ENCODE peak calls at places on chromosomes 3 and 15, in four cellular contexts. One of them, this sample, is unnamed.

GRCh38 chr15:101170568-101171350 is 81.1 kb downstream of the CHSY1 start:
- DNase-seq in stimulated activated CD4-positive, alpha-beta T cell treated with anti-CD3 and anti-CD28 coated beads, Interleukin-1b, Interleukin-23, amount 100 ng/mL, for 4 hours: no peak
- DNase-seq in cardiac fibroblast: peak
- DNase-seq in stimulated activated CD8-positive, alpha-beta memory T cell treated with anti-CD3 and anti-CD28 coated beads, Interleukin-4, amount 100 ng/mL, for 1 hour: no peak
- DNase-seq in this sample: no peak

GRCh38 chr3:156630081-156630772 is 44.2 kb upstream of the TIPARP start:
- DNase-seq in stimulated activated CD4-positive, alpha-beta T cell treated with anti-CD3 and anti-CD28 coated beads, Interleukin-1b, Interleukin-23, amount 100 ng/mL, for 4 hours: no peak
- DNase-seq in cardiac fibroblast: no peak
- DNase-seq in stimulated activated CD8-positive, alpha-beta memory T cell treated with anti-CD3 and anti-CD28 coated beads, Interleukin-4, amount 100 ng/mL, for 1 hour: no peak
- DNase-seq in this sample: no peak

GRCh38 chr3:32398531-32398930 is 6.9 kb downstream of the CMTM7 start:
- DNase-seq in stimulated activated CD4-positive, alpha-beta T cell treated with anti-CD3 and anti-CD28 coated beads, Interleukin-1b, Interleukin-23, amount 100 ng/mL, for 4 hours: no peak
- DNase-seq in cardiac fibroblast: no peak
- DNase-seq in stimulated activated CD8-positive, alpha-beta memory T cell treated with anti-CD3 and anti-CD28 coated beads, Interleukin-4, amount 100 ng/mL, for 1 hour: no peak
- DNase-seq in this sample: peak

GRCh38 chr3:41304603-41305002 is 105.3 kb downstream of the CTNNB1 start:
- DNase-seq in stimulated activated CD4-positive, alpha-beta T cell treated with anti-CD3 and anti-CD28 coated beads, Interleukin-1b, Interleukin-23, amount 100 ng/mL, for 4 hours: no peak
- DNase-seq in cardiac fibroblast: peak
- DNase-seq in stimulated activated CD8-positive, alpha-beta memory T cell treated with anti-CD3 and anti-CD28 coated beads, Interleukin-4, amount 100 ng/mL, for 1 hour: no peak
- DNase-seq in this sample: no peak

GRCh38 chr15:41794081-41794480 is 19.8 kb downstream of the MAPKBP1 start:
- DNase-seq in stimulated activated CD4-positive, alpha-beta T cell treated with anti-CD3 and anti-CD28 coated beads, Interleukin-1b, Interleukin-23, amount 100 ng/mL, for 4 hours: no peak
- DNase-seq in cardiac fibroblast: no peak
- DNase-seq in stimulated activated CD8-positive, alpha-beta memory T cell treated with anti-CD3 and anti-CD28 coated beads, Interleukin-4, amount 100 ng/mL, for 1 hour: no peak
- DNase-seq in this sample: no peak

GRCh38 chr15:22786868-22787698 is 639 bp downstream of the NIPA1 start:
- DNase-seq in stimulated activated CD4-positive, alpha-beta T cell treated with anti-CD3 and anti-CD28 coated beads, Interleukin-1b, Interleukin-23, amount 100 ng/mL, for 4 hours: peak
- DNase-seq in cardiac fibroblast: no peak
- DNase-seq in stimulated activated CD8-positive, alpha-beta memory T cell treated with anti-CD3 and anti-CD28 coated beads, Interleukin-4, amount 100 ng/mL, for 1 hour: no peak
- DNase-seq in this sample: peak

GRCh38 chr3:9787714-9788113 is 4.6 kb downstream of the TADA3 start:
- DNase-seq in stimulated activated CD4-positive, alpha-beta T cell treated with anti-CD3 and anti-CD28 coated beads, Interleukin-1b, Interleukin-23, amount 100 ng/mL, for 4 hours: no peak
- DNase-seq in cardiac fibroblast: no peak
- DNase-seq in stimulated activated CD8-positive, alpha-beta memory T cell treated with anti-CD3 and anti-CD28 coated beads, Interleukin-4, amount 100 ng/mL, for 1 hour: no peak
- DNase-seq in this sample: no peak

GRCh38 chr3:99565316-99565715 is 73.1 kb upstream of the COL8A1 start:
- DNase-seq in stimulated activated CD4-positive, alpha-beta T cell treated with anti-CD3 and anti-CD28 coated beads, Interleukin-1b, Interleukin-23, amount 100 ng/mL, for 4 hours: no peak
- DNase-seq in cardiac fibroblast: no peak
- DNase-seq in stimulated activated CD8-positive, alpha-beta memory T cell treated with anti-CD3 and anti-CD28 coated beads, Interleukin-4, amount 100 ng/mL, for 1 hour: no peak
- DNase-seq in this sample: no peak

GRCh38 chr15:63476229-63476632 is 28.2 kb upstream of the USP3 start:
- DNase-seq in stimulated activated CD4-positive, alpha-beta T cell treated with anti-CD3 and anti-CD28 coated beads, Interleukin-1b, Interleukin-23, amount 100 ng/mL, for 4 hours: no peak
- DNase-seq in cardiac fibroblast: peak
- DNase-seq in stimulated activated CD8-positive, alpha-beta memory T cell treated with anti-CD3 and anti-CD28 coated beads, Interleukin-4, amount 100 ng/mL, for 1 hour: no peak
- DNase-seq in this sample: no peak

GRCh38 chr3:194134231-194134756 is 1.7 kb upstream of the HES1 start:
- DNase-seq in stimulated activated CD4-positive, alpha-beta T cell treated with anti-CD3 and anti-CD28 coated beads, Interleukin-1b, Interleukin-23, amount 100 ng/mL, for 4 hours: peak
- DNase-seq in cardiac fibroblast: no peak
- DNase-seq in stimulated activated CD8-positive, alpha-beta memory T cell treated with anti-CD3 and anti-CD28 coated beads, Interleukin-4, amount 100 ng/mL, for 1 hour: no peak
- DNase-seq in this sample: peak

GRCh38 chr15:45454825-45455224 is 67.7 kb downstream of the SLC30A4 start:
- DNase-seq in stimulated activated CD4-positive, alpha-beta T cell treated with anti-CD3 and anti-CD28 coated beads, Interleukin-1b, Interleukin-23, amount 100 ng/mL, for 4 hours: peak
- DNase-seq in cardiac fibroblast: peak
- DNase-seq in stimulated activated CD8-positive, alpha-beta memory T cell treated with anti-CD3 and anti-CD28 coated beads, Interleukin-4, amount 100 ng/mL, for 1 hour: peak
- DNase-seq in this sample: peak

GRCh38 chr15:68408971-68409370 is 23.0 kb downstream of the ITGA11 start:
- DNase-seq in stimulated activated CD4-positive, alpha-beta T cell treated with anti-CD3 and anti-CD28 coated beads, Interleukin-1b, Interleukin-23, amount 100 ng/mL, for 4 hours: no peak
- DNase-seq in cardiac fibroblast: no peak
- DNase-seq in stimulated activated CD8-positive, alpha-beta memory T cell treated with anti-CD3 and anti-CD28 coated beads, Interleukin-4, amount 100 ng/mL, for 1 hour: no peak
- DNase-seq in this sample: no peak

GRCh38 chr3:46488735-46489361 is 8.9 kb upstream of the RTP3 start:
- DNase-seq in stimulated activated CD4-positive, alpha-beta T cell treated with anti-CD3 and anti-CD28 coated beads, Interleukin-1b, Interleukin-23, amount 100 ng/mL, for 4 hours: peak
- DNase-seq in cardiac fibroblast: peak
- DNase-seq in stimulated activated CD8-positive, alpha-beta memory T cell treated with anti-CD3 and anti-CD28 coated beads, Interleukin-4, amount 100 ng/mL, for 1 hour: peak
- DNase-seq in this sample: peak

GRCh38 chr3:161913786-161914389 is 417.3 kb downstream of the OTOL1 start:
- DNase-seq in stimulated activated CD4-positive, alpha-beta T cell treated with anti-CD3 and anti-CD28 coated beads, Interleukin-1b, Interleukin-23, amount 100 ng/mL, for 4 hours: no peak
- DNase-seq in cardiac fibroblast: peak
- DNase-seq in stimulated activated CD8-positive, alpha-beta memory T cell treated with anti-CD3 and anti-CD28 coated beads, Interleukin-4, amount 100 ng/mL, for 1 hour: no peak
- DNase-seq in this sample: no peak

GRCh38 chr15:95669146-95669922 is 661.2 kb upstream of the NR2F2 start:
- DNase-seq in stimulated activated CD4-positive, alpha-beta T cell treated with anti-CD3 and anti-CD28 coated beads, Interleukin-1b, Interleukin-23, amount 100 ng/mL, for 4 hours: no peak
- DNase-seq in cardiac fibroblast: peak
- DNase-seq in stimulated activated CD8-positive, alpha-beta memory T cell treated with anti-CD3 and anti-CD28 coated beads, Interleukin-4, amount 100 ng/mL, for 1 hour: no peak
- DNase-seq in this sample: no peak

GRCh38 chr3:112682361-112682760 is 41.4 kb upstream of the CCDC80 start:
- DNase-seq in stimulated activated CD4-positive, alpha-beta T cell treated with anti-CD3 and anti-CD28 coated beads, Interleukin-1b, Interleukin-23, amount 100 ng/mL, for 4 hours: no peak
- DNase-seq in cardiac fibroblast: no peak
- DNase-seq in stimulated activated CD8-positive, alpha-beta memory T cell treated with anti-CD3 and anti-CD28 coated beads, Interleukin-4, amount 100 ng/mL, for 1 hour: no peak
- DNase-seq in this sample: no peak

GRCh38 chr3:60886518-60886917 is 364.7 kb downstream of the FHIT start:
- DNase-seq in stimulated activated CD4-positive, alpha-beta T cell treated with anti-CD3 and anti-CD28 coated beads, Interleukin-1b, Interleukin-23, amount 100 ng/mL, for 4 hours: no peak
- DNase-seq in cardiac fibroblast: no peak
- DNase-seq in stimulated activated CD8-positive, alpha-beta memory T cell treated with anti-CD3 and anti-CD28 coated beads, Interleukin-4, amount 100 ng/mL, for 1 hour: no peak
- DNase-seq in this sample: no peak

GRCh38 chr3:190004656-190005055 is 116.0 kb downstream of the P3H2 start:
- DNase-seq in stimulated activated CD4-positive, alpha-beta T cell treated with anti-CD3 and anti-CD28 coated beads, Interleukin-1b, Interleukin-23, amount 100 ng/mL, for 4 hours: no peak
- DNase-seq in cardiac fibroblast: no peak
- DNase-seq in stimulated activated CD8-positive, alpha-beta memory T cell treated with anti-CD3 and anti-CD28 coated beads, Interleukin-4, amount 100 ng/mL, for 1 hour: no peak
- DNase-seq in this sample: no peak

GRCh38 chr15:43193710-43194109 is 8.5 kb downstream of the CCNDBP1 start:
- DNase-seq in stimulated activated CD4-positive, alpha-beta T cell treated with anti-CD3 and anti-CD28 coated beads, Interleukin-1b, Interleukin-23, amount 100 ng/mL, for 4 hours: no peak
- DNase-seq in cardiac fibroblast: no peak
- DNase-seq in stimulated activated CD8-positive, alpha-beta memory T cell treated with anti-CD3 and anti-CD28 coated beads, Interleukin-4, amount 100 ng/mL, for 1 hour: no peak
- DNase-seq in this sample: no peak

GRCh38 chr3:23174426-23175039 is 28.6 kb upstream of the UBE2E2 start:
- DNase-seq in stimulated activated CD4-positive, alpha-beta T cell treated with anti-CD3 and anti-CD28 coated beads, Interleukin-1b, Interleukin-23, amount 100 ng/mL, for 4 hours: no peak
- DNase-seq in cardiac fibroblast: peak
- DNase-seq in stimulated activated CD8-positive, alpha-beta memory T cell treated with anti-CD3 and anti-CD28 coated beads, Interleukin-4, amount 100 ng/mL, for 1 hour: no peak
- DNase-seq in this sample: no peak

GRCh38 chr15:75928680-75929608 is 25.3 kb downstream of the FBXO22 start:
- DNase-seq in stimulated activated CD4-positive, alpha-beta T cell treated with anti-CD3 and anti-CD28 coated beads, Interleukin-1b, Interleukin-23, amount 100 ng/mL, for 4 hours: no peak
- DNase-seq in cardiac fibroblast: peak
- DNase-seq in stimulated activated CD8-positive, alpha-beta memory T cell treated with anti-CD3 and anti-CD28 coated beads, Interleukin-4, amount 100 ng/mL, for 1 hour: no peak
- DNase-seq in this sample: peak

GRCh38 chr3:109284071-109284470 is 32.2 kb downstream of the DPPA2 start:
- DNase-seq in stimulated activated CD4-positive, alpha-beta T cell treated with anti-CD3 and anti-CD28 coated beads, Interleukin-1b, Interleukin-23, amount 100 ng/mL, for 4 hours: no peak
- DNase-seq in cardiac fibroblast: no peak
- DNase-seq in stimulated activated CD8-positive, alpha-beta memory T cell treated with anti-CD3 and anti-CD28 coated beads, Interleukin-4, amount 100 ng/mL, for 1 hour: no peak
- DNase-seq in this sample: no peak

This sample was measured in NB4.